ENCODE peak calls at places on chromosome 14, in seven cellular contexts. S is Peyer's patch; U is H9; J is psoas muscle; Z is CD8-positive, alpha-beta T cell; M is effector memory CD4-positive, alpha-beta T cell; A is breast epithelium. H is an unnamed sample. For H3K9me3, the result is how much of the 10 kb centered on the place peaks cover.

GRCh38 chr14:68939893-68940613 is 39.0 kb downstream of the ACTN1 start:
- DNase-seq in S (no peak), U (no peak), J (peak), Z (no peak), M (no peak), A (peak), H (peak)

GRCh38 chr14:76866469-76866868 is 40.3 kb downstream of the LRRC74A start:
- DNase-seq in S (no peak), U (no peak), J (no peak), Z (no peak), M (no peak), A (no peak), H (no peak)

GRCh38 chr14:102481791-102482238 is 27.8 kb downstream of the ANKRD9 start:
- DNase-seq in S (no peak), U (no peak), J (no peak), Z (no peak), M (no peak), A (peak), H (no peak)

GRCh38 chr14:53599221-53599945 is 357.2 kb downstream of the BMP4 start:
- DNase-seq in S (no peak), U (no peak), J (no peak), Z (no peak), M (no peak), A (no peak), H (no peak)

GRCh38 chr14:68792830-68793733 is at the start of gene ZFP36L1:
- DNase-seq in S (peak), U (peak), J (peak), Z (peak), M (peak), A (peak), H (peak)

GRCh38 chr14:56720703-56721426 is 89.4 kb downstream of the OTX2 start:
- DNase-seq in S (no peak), U (no peak), J (no peak), Z (no peak), M (no peak), A (no peak), H (no peak)

GRCh38 chr14:104370256-104370870 is 209.2 kb upstream of the C14orf180 start:
- DNase-seq in S (no peak), U (peak), J (peak), Z (no peak), M (no peak), A (no peak), H (no peak)

GRCh38 chr14:51865953-51866747 is 5.7 kb downstream of the GNG2 start:
- DNase-seq in S (no peak), U (no peak), J (no peak), Z (no peak), M (no peak), A (no peak), H (no peak)

GRCh38 chr14:68811161-68811560 is 18.3 kb upstream of the ZFP36L1 start:
- DNase-seq in S (no peak), U (peak), J (peak), Z (no peak), M (no peak), A (peak), H (peak)

GRCh38 chr14:42884100-42884499 is 1277.4 kb downstream of the LRFN5 start:
- DNase-seq in S (no peak), U (no peak), J (no peak), Z (no peak), M (no peak), A (no peak), H (no peak)

GRCh38 chr14:93023039-93023438 is 92.7 kb downstream of the ITPK1 start:
- DNase-seq in S (no peak), U (peak), J (peak), Z (no peak), M (no peak), A (no peak), H (no peak)

GRCh38 chr14:85921241-85921640 is 391.3 kb downstream of the FLRT2 start:
- DNase-seq in S (no peak), U (no peak), J (no peak), Z (no peak), M (no peak), A (no peak), H (no peak)

GRCh38 chr14:50064993-50065392 is 51.4 kb downstream of the VCPKMT start:
- DNase-seq in S (peak), U (no peak), J (no peak), Z (peak), M (peak), A (no peak), H (no peak)

GRCh38 chr14:99758121-99758871 is 34.9 kb upstream of the EML1 start:
- DNase-seq in S (no peak), U (peak), J (no peak), Z (no peak), M (no peak), A (no peak), H (no peak)

GRCh38 chr14:38129705-38130104 is 78.0 kb upstream of the SSTR1 start:
- DNase-seq in S (no peak), U (no peak), J (no peak), Z (no peak), M (no peak), A (no peak), H (no peak)

GRCh38 chr14:95495538-95496025 is 20.9 kb downstream of the SYNE3 start:
- DNase-seq in S (peak), U (no peak), J (no peak), Z (no peak), M (peak), A (no peak), H (no peak)

GRCh38 chr14:97379091-97379531 is 581.9 kb downstream of the VRK1 start:
- DNase-seq in S (peak), U (peak), J (no peak), Z (peak), M (peak), A (no peak), H (no peak)

GRCh38 chr14:50836515-50836914 is 5.6 kb upstream of the NIN start:
- DNase-seq in S (no peak), U (no peak), J (no peak), Z (no peak), M (no peak), A (no peak), H (no peak)

GRCh38 chr14:68554231-68554630 is 238.6 kb downstream of the ZFP36L1 start:
- DNase-seq in S (no peak), U (peak), J (no peak), Z (no peak), M (no peak), A (peak), H (no peak)

GRCh38 chr14:44833376-44833775 is 128.4 kb downstream of the KLHL28 start:
- DNase-seq in S (no peak), U (no peak), J (no peak), Z (no peak), M (no peak), A (no peak), H (no peak)

GRCh38 chr14:89797148-89797547 is 157.4 kb downstream of the EFCAB11 start:
- DNase-seq in S (no peak), U (no peak), J (no peak), Z (no peak), M (no peak), A (no peak), H (no peak)

GRCh38 chr14:52693004-52693403 is 2.4 kb downstream of the ERO1A start:
- DNase-seq in S (no peak), U (no peak), J (no peak), Z (no peak), M (no peak), A (no peak), H (no peak)

GRCh38 chr14:60349663-60350365 is 100.8 kb downstream of the PPM1A start:
- DNase-seq in S (no peak), U (peak), J (no peak), Z (peak), M (no peak), A (no peak), H (no peak)

GRCh38 chr14:88521818-88522217 is 33.0 kb downstream of the PTPN21 start:
- DNase-seq in S (no peak), U (no peak), J (no peak), Z (no peak), M (no peak), A (no peak), H (no peak)

GRCh38 chr14:100286484-100287191 is 19.6 kb downstream of the SLC25A29 start:
- DNase-seq in S (no peak), U (peak), J (peak), Z (no peak), M (no peak), A (no peak), H (no peak)

GRCh38 chr14:77302926-77303325 is 17.8 kb downstream of the POMT2 start:
- DNase-seq in S (no peak), U (no peak), J (no peak), Z (peak), M (no peak), A (no peak), H (no peak)

GRCh38 chr14:103910262-103910935 is 17.9 kb upstream of the TDRD9 start:
- DNase-seq in S (peak), U (peak), J (peak), Z (peak), M (peak), A (peak), H (peak)

GRCh38 chr14:99242816-99243795 is 28.9 kb downstream of the BCL11B start:
- DNase-seq in S (no peak), U (no peak), J (no peak), Z (peak), M (no peak), A (no peak), H (no peak)

GRCh38 chr14:53596845-53597525 is 359.6 kb downstream of the BMP4 start:
- DNase-seq in S (no peak), U (no peak), J (no peak), Z (no peak), M (no peak), A (no peak), H (no peak)

GRCh38 chr14:70655110-70655826 is 13.6 kb downstream of the TTC9 start:
- DNase-seq in S (peak), U (peak), J (no peak), Z (peak), M (peak), A (no peak), H (no peak)

GRCh38 chr14:61472025-61472672 is 150.8 kb downstream of the PRKCH start:
- DNase-seq in S (peak), U (no peak), J (no peak), Z (peak), M (peak), A (no peak), H (no peak)

GRCh38 chr14:104346608-104347007 is 208.2 kb downstream of the KIF26A start:
- DNase-seq in S (no peak), U (peak), J (no peak), Z (no peak), M (no peak), A (no peak), H (no peak)

GRCh38 chr14:75980856-75981255 is 939 bp downstream of the TGFB3 start:
- DNase-seq in S (no peak), U (no peak), J (peak), Z (no peak), M (no peak), A (peak), H (no peak)

GRCh38 chr14:50379563-50379962 is 17.1 kb downstream of the CDKL1 start:
- DNase-seq in S (no peak), U (no peak), J (no peak), Z (no peak), M (no peak), A (no peak), H (no peak)

GRCh38 chr14:57974896-57975295 is 109.0 kb upstream of the SLC35F4 start:
- DNase-seq in S (no peak), U (no peak), J (no peak), Z (no peak), M (no peak), A (no peak), H (no peak)

GRCh38 chr14:57970175-57970574 is 104.3 kb upstream of the SLC35F4 start:
- DNase-seq in S (no peak), U (no peak), J (no peak), Z (no peak), M (no peak), A (no peak), H (no peak)

DNA sequence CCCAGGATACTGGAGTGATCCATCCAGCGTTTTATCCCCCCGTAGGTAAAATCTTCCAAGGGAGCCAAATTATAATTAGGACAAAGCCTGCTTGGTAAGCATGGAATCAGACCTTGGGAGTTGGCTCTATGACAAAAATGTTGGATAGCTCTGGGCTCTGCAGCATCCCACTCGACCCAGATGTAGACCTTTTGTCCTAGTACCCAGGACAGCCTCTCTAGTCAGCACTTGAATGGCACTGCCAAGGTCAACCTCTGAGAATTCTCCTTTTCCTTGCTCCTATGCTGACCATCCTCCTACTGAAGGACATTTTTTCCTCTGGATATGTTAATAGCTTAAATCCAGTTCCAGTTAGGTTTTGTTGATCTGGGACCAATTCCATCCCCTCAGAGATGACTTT is 104.7 kb upstream of the SLC35F4 start:
- DNase-seq in S (no peak), U (no peak), J (no peak), Z (no peak), M (no peak), A (no peak), H (no peak)
- H3K27ac ChIP-seq in S (no peak), U (no peak), J (no peak), Z (no peak), M (no peak), A (no peak), H (no peak)

GRCh38 chr14:35299708-35300107 is 7.5 kb downstream of the PSMA6 start:
- DNase-seq in S (no peak), U (no peak), J (no peak), Z (no peak), M (no peak), A (no peak), H (no peak)

GRCh38 chr14:35300228-35300627 is 8.0 kb downstream of the PSMA6 start:
- DNase-seq in S (no peak), U (no peak), J (no peak), Z (no peak), M (no peak), A (no peak), H (no peak)

GRCh38 chr14:35303149-35303548 is 11.0 kb downstream of the PSMA6 start:
- DNase-seq in S (no peak), U (no peak), J (no peak), Z (no peak), M (no peak), A (no peak), H (no peak)

GRCh38 chr14:35301334-35302210 is 9.4 kb downstream of the PSMA6 start:
- DNase-seq in S (no peak), U (no peak), J (peak), Z (no peak), M (no peak), A (no peak), H (no peak)

DNA sequence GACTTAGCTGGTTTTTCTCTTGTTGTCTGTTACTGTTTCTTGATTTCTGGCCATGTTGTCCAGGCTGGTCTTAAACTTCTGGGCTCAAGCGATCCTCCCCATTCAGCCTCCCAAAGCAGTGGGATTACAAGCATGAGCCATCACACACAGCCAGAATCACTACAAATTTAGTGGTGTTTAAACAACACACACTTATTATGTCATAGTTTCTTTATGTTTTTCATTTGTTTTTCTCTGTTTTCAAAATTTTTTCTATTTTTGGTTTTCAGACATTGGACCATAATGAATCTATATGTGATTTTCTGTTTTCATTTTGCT is 10.0 kb downstream of the PSMA6 start:
- DNase-seq in S (no peak), U (no peak), J (no peak), Z (no peak), M (no peak), A (no peak), H (no peak)
- H3K9me3 ChIP-seq in S (under half), U (under half), J (under half), Z (under half), M (under half), A (under half), H (under half)

GRCh38 chr14:74765721-74766120 is 2.6 kb downstream of the YLPM1 start:
- DNase-seq in S (no peak), U (no peak), J (no peak), Z (no peak), M (no peak), A (no peak), H (no peak)
- H3K27ac ChIP-seq in S (no peak), U (no peak), J (no peak), Z (peak), M (no peak), A (no peak), H (no peak)

GRCh38 chr14:105797546-105797945 is 271.2 kb downstream of the TMEM121 start:
- DNase-seq in S (no peak), U (no peak), J (no peak), Z (no peak), M (no peak), A (no peak), H (no peak)

DNA sequence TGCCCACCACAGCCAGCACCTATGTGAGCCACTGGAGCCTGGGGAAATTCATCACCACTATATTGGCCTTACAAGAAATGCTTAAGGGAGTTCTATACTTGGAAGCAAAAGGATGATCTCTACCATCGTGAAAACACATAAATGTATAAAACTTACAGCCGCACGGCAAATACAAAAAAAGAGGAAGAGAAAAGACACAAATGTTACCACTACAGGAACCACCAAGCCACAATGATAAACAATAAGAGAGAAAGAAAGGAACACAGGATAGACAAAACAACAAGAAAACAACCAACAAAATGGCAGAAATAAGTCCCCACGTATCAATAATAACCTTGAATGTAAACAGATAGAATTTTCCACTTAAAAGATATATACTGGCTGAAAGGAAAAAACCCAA is 267.5 kb downstream of the TMEM121 start:
- DNase-seq in S (no peak), U (no peak), J (no peak), Z (no peak), M (no peak), A (no peak), H (no peak)
- H3K9me3 ChIP-seq in S (under half), U (half or more), J (under half), Z (under half), M (under half), A (under half), H (under half)

GRCh38 chr14:94342334-94342934 is 19.3 kb upstream of the SERPINA6 start:
- DNase-seq in S (peak), U (no peak), J (peak), Z (no peak), M (no peak), A (peak), H (peak)
- H3K27ac ChIP-seq in S (no peak), U (no peak), J (no peak), Z (no peak), M (no peak), A (peak), H (peak)

DNA sequence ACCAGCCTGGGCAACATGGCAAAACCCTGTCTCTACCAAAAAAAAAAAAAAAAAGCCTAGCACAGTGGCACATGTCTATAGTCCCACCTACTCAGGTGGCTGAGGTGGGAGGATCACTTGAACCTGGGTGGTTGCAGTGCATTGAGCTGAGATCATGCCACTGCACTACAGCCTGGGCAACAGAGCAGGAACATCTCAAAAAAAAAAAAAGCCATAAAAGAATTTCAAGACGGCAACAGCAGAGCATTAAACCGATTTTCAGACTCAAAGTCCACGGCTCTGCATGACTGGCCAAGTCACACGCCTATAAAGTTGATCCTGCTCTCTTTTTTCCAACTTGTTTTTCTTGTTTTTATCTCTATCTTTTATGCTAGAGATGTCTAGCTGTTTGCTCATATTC is 45.3 kb downstream of the FBXO34 start:
- DNase-seq in S (no peak), U (no peak), J (no peak), Z (no peak), M (no peak), A (no peak), H (no peak)
- H3K9me3 ChIP-seq in S (under half), U (under half), J (under half), Z (under half), M (under half), A (under half), H (under half)

GRCh38 chr14:65012353-65012752 is 25.7 kb downstream of the FNTB start:
- DNase-seq in S (no peak), U (no peak), J (no peak), Z (no peak), M (no peak), A (no peak), H (no peak)

GRCh38 chr14:65015391-65015790 is 28.7 kb downstream of the FNTB start:
- DNase-seq in S (no peak), U (no peak), J (no peak), Z (no peak), M (no peak), A (no peak), H (no peak)

GRCh38 chr14:65006251-65006721 is 19.6 kb downstream of the FNTB start:
- DNase-seq in S (no peak), U (no peak), J (no peak), Z (no peak), M (no peak), A (no peak), H (no peak)

GRCh38 chr14:65011559-65011958 is 24.9 kb downstream of the FNTB start:
- DNase-seq in S (no peak), U (no peak), J (no peak), Z (no peak), M (no peak), A (no peak), H (no peak)

GRCh38 chr14:65010211-65010931 is 23.7 kb downstream of the FNTB start:
- DNase-seq in S (no peak), U (no peak), J (no peak), Z (no peak), M (no peak), A (no peak), H (no peak)
- H3K27ac ChIP-seq in S (no peak), U (no peak), J (peak), Z (no peak), M (no peak), A (no peak), H (no peak)

H was measured in right atrium auricular region.